ENCODE peak calls at places on chromosomes 3 and 15, in four cellular contexts. One of them, this sample, is unnamed.

GRCh38 chr15:39204031-39204430 is 376.8 kb upstream of the THBS1 start:
- DNase-seq in fibroblast of lung: no peak
- DNase-seq in stimulated activated naive CD8-positive, alpha-beta T cell treated with anti-CD3 and anti-CD28 coated beads, Interleukin-15, amount 100 ng/mL, for 72 hours: no peak
- DNase-seq in SJSA1: no peak
- DNase-seq in this sample: no peak

GRCh38 chr15:31049682-31050606 is 51.6 kb downstream of the TRPM1 start:
- DNase-seq in fibroblast of lung: no peak
- DNase-seq in stimulated activated naive CD8-positive, alpha-beta T cell treated with anti-CD3 and anti-CD28 coated beads, Interleukin-15, amount 100 ng/mL, for 72 hours: no peak
- DNase-seq in SJSA1: peak
- DNase-seq in this sample: peak

GRCh38 chr15:68241088-68241935 is 11.8 kb upstream of the CLN6 start:
- DNase-seq in fibroblast of lung: no peak
- DNase-seq in stimulated activated naive CD8-positive, alpha-beta T cell treated with anti-CD3 and anti-CD28 coated beads, Interleukin-15, amount 100 ng/mL, for 72 hours: no peak
- DNase-seq in SJSA1: no peak
- DNase-seq in this sample: no peak

GRCh38 chr15:91099616-91100560 is at the start of gene SV2B:
- DNase-seq in fibroblast of lung: peak
- DNase-seq in stimulated activated naive CD8-positive, alpha-beta T cell treated with anti-CD3 and anti-CD28 coated beads, Interleukin-15, amount 100 ng/mL, for 72 hours: peak
- DNase-seq in SJSA1: peak
- DNase-seq in this sample: no peak

GRCh38 chr3:71146673-71147072 is 436.9 kb downstream of the FOXP1 start:
- DNase-seq in fibroblast of lung: no peak
- DNase-seq in stimulated activated naive CD8-positive, alpha-beta T cell treated with anti-CD3 and anti-CD28 coated beads, Interleukin-15, amount 100 ng/mL, for 72 hours: no peak
- DNase-seq in SJSA1: no peak
- DNase-seq in this sample: no peak

GRCh38 chr15:92409006-92409405 is 15.3 kb downstream of the ST8SIA2 start:
- DNase-seq in fibroblast of lung: no peak
- DNase-seq in stimulated activated naive CD8-positive, alpha-beta T cell treated with anti-CD3 and anti-CD28 coated beads, Interleukin-15, amount 100 ng/mL, for 72 hours: no peak
- DNase-seq in SJSA1: no peak
- DNase-seq in this sample: no peak

GRCh38 chr3:127409421-127410136 is 121.7 kb upstream of the PRR20G start:
- DNase-seq in fibroblast of lung: no peak
- DNase-seq in stimulated activated naive CD8-positive, alpha-beta T cell treated with anti-CD3 and anti-CD28 coated beads, Interleukin-15, amount 100 ng/mL, for 72 hours: no peak
- DNase-seq in SJSA1: no peak
- DNase-seq in this sample: no peak

GRCh38 chr3:175777495-175777894 is 918.4 kb downstream of the NAALADL2 start:
- DNase-seq in fibroblast of lung: peak
- DNase-seq in stimulated activated naive CD8-positive, alpha-beta T cell treated with anti-CD3 and anti-CD28 coated beads, Interleukin-15, amount 100 ng/mL, for 72 hours: no peak
- DNase-seq in SJSA1: no peak
- DNase-seq in this sample: no peak

GRCh38 chr3:31724681-31725080 is 192.0 kb downstream of the STT3B start:
- DNase-seq in fibroblast of lung: peak
- DNase-seq in stimulated activated naive CD8-positive, alpha-beta T cell treated with anti-CD3 and anti-CD28 coated beads, Interleukin-15, amount 100 ng/mL, for 72 hours: no peak
- DNase-seq in SJSA1: no peak
- DNase-seq in this sample: peak

GRCh38 chr3:120432105-120432860 is 18.5 kb downstream of the FSTL1 start:
- DNase-seq in fibroblast of lung: peak
- DNase-seq in stimulated activated naive CD8-positive, alpha-beta T cell treated with anti-CD3 and anti-CD28 coated beads, Interleukin-15, amount 100 ng/mL, for 72 hours: no peak
- DNase-seq in SJSA1: peak
- DNase-seq in this sample: no peak

GRCh38 chr15:92655178-92655995 is at the start of gene FAM174B:
- DNase-seq in fibroblast of lung: peak
- DNase-seq in stimulated activated naive CD8-positive, alpha-beta T cell treated with anti-CD3 and anti-CD28 coated beads, Interleukin-15, amount 100 ng/mL, for 72 hours: peak
- DNase-seq in SJSA1: no peak
- DNase-seq in this sample: peak

GRCh38 chr3:194129581-194130133 is 6.3 kb upstream of the HES1 start:
- DNase-seq in fibroblast of lung: no peak
- DNase-seq in stimulated activated naive CD8-positive, alpha-beta T cell treated with anti-CD3 and anti-CD28 coated beads, Interleukin-15, amount 100 ng/mL, for 72 hours: no peak
- DNase-seq in SJSA1: no peak
- DNase-seq in this sample: no peak

GRCh38 chr15:92648190-92648875 is 7.2 kb downstream of the FAM174B start:
- DNase-seq in fibroblast of lung: no peak
- DNase-seq in stimulated activated naive CD8-positive, alpha-beta T cell treated with anti-CD3 and anti-CD28 coated beads, Interleukin-15, amount 100 ng/mL, for 72 hours: no peak
- DNase-seq in SJSA1: no peak
- DNase-seq in this sample: no peak

GRCh38 chr3:113844622-113845222 is 6.1 kb downstream of the GRAMD1C start:
- DNase-seq in fibroblast of lung: peak
- DNase-seq in stimulated activated naive CD8-positive, alpha-beta T cell treated with anti-CD3 and anti-CD28 coated beads, Interleukin-15, amount 100 ng/mL, for 72 hours: no peak
- DNase-seq in SJSA1: no peak
- DNase-seq in this sample: no peak

GRCh38 chr3:78992400-78992799 is 775.4 kb downstream of the ROBO1 start:
- DNase-seq in fibroblast of lung: no peak
- DNase-seq in stimulated activated naive CD8-positive, alpha-beta T cell treated with anti-CD3 and anti-CD28 coated beads, Interleukin-15, amount 100 ng/mL, for 72 hours: no peak
- DNase-seq in SJSA1: no peak
- DNase-seq in this sample: no peak

GRCh38 chr15:63048986-63049665 is 6.6 kb downstream of the TPM1 start:
- DNase-seq in fibroblast of lung: peak
- DNase-seq in stimulated activated naive CD8-positive, alpha-beta T cell treated with anti-CD3 and anti-CD28 coated beads, Interleukin-15, amount 100 ng/mL, for 72 hours: peak
- DNase-seq in SJSA1: peak
- DNase-seq in this sample: no peak

GRCh38 chr3:127544151-127544805 is 46.3 kb downstream of the TPRA1 start:
- DNase-seq in fibroblast of lung: peak
- DNase-seq in stimulated activated naive CD8-positive, alpha-beta T cell treated with anti-CD3 and anti-CD28 coated beads, Interleukin-15, amount 100 ng/mL, for 72 hours: peak
- DNase-seq in SJSA1: peak
- DNase-seq in this sample: peak

GRCh38 chr3:146093928-146094327 is 67.1 kb downstream of the PLOD2 start:
- DNase-seq in fibroblast of lung: no peak
- DNase-seq in stimulated activated naive CD8-positive, alpha-beta T cell treated with anti-CD3 and anti-CD28 coated beads, Interleukin-15, amount 100 ng/mL, for 72 hours: no peak
- DNase-seq in SJSA1: no peak
- DNase-seq in this sample: no peak

GRCh38 chr3:112958749-112959560 is 15.9 kb downstream of the CD200R1 start:
- DNase-seq in fibroblast of lung: peak
- DNase-seq in stimulated activated naive CD8-positive, alpha-beta T cell treated with anti-CD3 and anti-CD28 coated beads, Interleukin-15, amount 100 ng/mL, for 72 hours: no peak
- DNase-seq in SJSA1: no peak
- DNase-seq in this sample: no peak

GRCh38 chr15:50051811-50052419 is 67.1 kb downstream of the ATP8B4 start:
- DNase-seq in fibroblast of lung: peak
- DNase-seq in stimulated activated naive CD8-positive, alpha-beta T cell treated with anti-CD3 and anti-CD28 coated beads, Interleukin-15, amount 100 ng/mL, for 72 hours: no peak
- DNase-seq in SJSA1: peak
- DNase-seq in this sample: peak

GRCh38 chr3:78707094-78707493 is 1060.7 kb downstream of the ROBO1 start:
- DNase-seq in fibroblast of lung: no peak
- DNase-seq in stimulated activated naive CD8-positive, alpha-beta T cell treated with anti-CD3 and anti-CD28 coated beads, Interleukin-15, amount 100 ng/mL, for 72 hours: no peak
- DNase-seq in SJSA1: no peak
- DNase-seq in this sample: no peak

GRCh38 chr3:69695443-69695842 is 43.8 kb upstream of the MITF start:
- DNase-seq in fibroblast of lung: no peak
- DNase-seq in stimulated activated naive CD8-positive, alpha-beta T cell treated with anti-CD3 and anti-CD28 coated beads, Interleukin-15, amount 100 ng/mL, for 72 hours: no peak
- DNase-seq in SJSA1: no peak
- DNase-seq in this sample: no peak

GRCh38 chr15:29792426-29793159 is 29.7 kb downstream of the TJP1 start:
- DNase-seq in fibroblast of lung: peak
- DNase-seq in stimulated activated naive CD8-positive, alpha-beta T cell treated with anti-CD3 and anti-CD28 coated beads, Interleukin-15, amount 100 ng/mL, for 72 hours: no peak
- DNase-seq in SJSA1: no peak
- DNase-seq in this sample: no peak

GRCh38 chr15:70605606-70606410 is 157.6 kb downstream of the UACA start:
- DNase-seq in fibroblast of lung: peak
- DNase-seq in stimulated activated naive CD8-positive, alpha-beta T cell treated with anti-CD3 and anti-CD28 coated beads, Interleukin-15, amount 100 ng/mL, for 72 hours: no peak
- DNase-seq in SJSA1: no peak
- DNase-seq in this sample: no peak

GRCh38 chr15:93072011-93072410 is 17.0 kb downstream of the RGMA start:
- DNase-seq in fibroblast of lung: peak
- DNase-seq in stimulated activated naive CD8-positive, alpha-beta T cell treated with anti-CD3 and anti-CD28 coated beads, Interleukin-15, amount 100 ng/mL, for 72 hours: no peak
- DNase-seq in SJSA1: peak
- DNase-seq in this sample: no peak

GRCh38 chr3:194280777-194281176 is 70.4 kb downstream of the CPN2 start:
- DNase-seq in fibroblast of lung: no peak
- DNase-seq in stimulated activated naive CD8-positive, alpha-beta T cell treated with anti-CD3 and anti-CD28 coated beads, Interleukin-15, amount 100 ng/mL, for 72 hours: no peak
- DNase-seq in SJSA1: no peak
- DNase-seq in this sample: no peak

GRCh38 chr3:12898980-12899755 is 57.8 kb upstream of the RPL32 start:
- DNase-seq in fibroblast of lung: no peak
- DNase-seq in stimulated activated naive CD8-positive, alpha-beta T cell treated with anti-CD3 and anti-CD28 coated beads, Interleukin-15, amount 100 ng/mL, for 72 hours: no peak
- DNase-seq in SJSA1: no peak
- DNase-seq in this sample: no peak

GRCh38 chr3:153043729-153044314 is 118.2 kb upstream of the RAP2B start:
- DNase-seq in fibroblast of lung: peak
- DNase-seq in stimulated activated naive CD8-positive, alpha-beta T cell treated with anti-CD3 and anti-CD28 coated beads, Interleukin-15, amount 100 ng/mL, for 72 hours: no peak
- DNase-seq in SJSA1: no peak
- DNase-seq in this sample: no peak

GRCh38 chr15:83112233-83112958 is 5.0 kb downstream of the TM6SF1 start:
- DNase-seq in fibroblast of lung: peak
- DNase-seq in stimulated activated naive CD8-positive, alpha-beta T cell treated with anti-CD3 and anti-CD28 coated beads, Interleukin-15, amount 100 ng/mL, for 72 hours: no peak
- DNase-seq in SJSA1: peak
- DNase-seq in this sample: no peak

GRCh38 chr3:159260049-159260662 is 458.3 kb downstream of the MFSD1 start:
- DNase-seq in fibroblast of lung: peak
- DNase-seq in stimulated activated naive CD8-positive, alpha-beta T cell treated with anti-CD3 and anti-CD28 coated beads, Interleukin-15, amount 100 ng/mL, for 72 hours: peak
- DNase-seq in SJSA1: peak
- DNase-seq in this sample: peak

GRCh38 chr3:45995370-45996192 is at the start of gene FYCO1:
- DNase-seq in fibroblast of lung: peak
- DNase-seq in stimulated activated naive CD8-positive, alpha-beta T cell treated with anti-CD3 and anti-CD28 coated beads, Interleukin-15, amount 100 ng/mL, for 72 hours: peak
- DNase-seq in SJSA1: peak
- DNase-seq in this sample: peak

GRCh38 chr3:158205994-158206393 is 96.1 kb downstream of the RSRC1 start:
- DNase-seq in fibroblast of lung: no peak
- DNase-seq in stimulated activated naive CD8-positive, alpha-beta T cell treated with anti-CD3 and anti-CD28 coated beads, Interleukin-15, amount 100 ng/mL, for 72 hours: no peak
- DNase-seq in SJSA1: no peak
- DNase-seq in this sample: no peak

GRCh38 chr15:92014461-92015030 is 161.0 kb downstream of the SLCO3A1 start:
- DNase-seq in fibroblast of lung: no peak
- DNase-seq in stimulated activated naive CD8-positive, alpha-beta T cell treated with anti-CD3 and anti-CD28 coated beads, Interleukin-15, amount 100 ng/mL, for 72 hours: no peak
- DNase-seq in SJSA1: no peak
- DNase-seq in this sample: no peak

GRCh38 chr3:57150097-57150496 is 15.1 kb downstream of the IL17RD start:
- DNase-seq in fibroblast of lung: no peak
- DNase-seq in stimulated activated naive CD8-positive, alpha-beta T cell treated with anti-CD3 and anti-CD28 coated beads, Interleukin-15, amount 100 ng/mL, for 72 hours: no peak
- DNase-seq in SJSA1: no peak
- DNase-seq in this sample: no peak

GRCh38 chr15:58086479-58086878 is 21.0 kb upstream of the ALDH1A2 start:
- DNase-seq in fibroblast of lung: peak
- DNase-seq in stimulated activated naive CD8-positive, alpha-beta T cell treated with anti-CD3 and anti-CD28 coated beads, Interleukin-15, amount 100 ng/mL, for 72 hours: no peak
- DNase-seq in SJSA1: no peak
- DNase-seq in this sample: no peak

GRCh38 chr3:129277829-129278271 is 820 bp upstream of the HMCES start:
- DNase-seq in fibroblast of lung: no peak
- DNase-seq in stimulated activated naive CD8-positive, alpha-beta T cell treated with anti-CD3 and anti-CD28 coated beads, Interleukin-15, amount 100 ng/mL, for 72 hours: no peak
- DNase-seq in SJSA1: no peak
- DNase-seq in this sample: no peak

GRCh38 chr3:182524711-182525401 is 268.4 kb upstream of the ATP11B start:
- DNase-seq in fibroblast of lung: no peak
- DNase-seq in stimulated activated naive CD8-positive, alpha-beta T cell treated with anti-CD3 and anti-CD28 coated beads, Interleukin-15, amount 100 ng/mL, for 72 hours: no peak
- DNase-seq in SJSA1: no peak
- DNase-seq in this sample: no peak

This sample was measured in HL-60.